ENCODE peak calls at places on chromosomes 6 and 20, in six cellular contexts. One of them, this sample, is unnamed.

GRCh38 chr6:104356197-104356596 is 503.5 kb downstream of the HACE1 start:
- DNase-seq in Peyer's patch: no peak
- DNase-seq in substantia nigra: no peak
- DNase-seq in M059J: no peak
- DNase-seq in Kasumi-1: no peak
- DNase-seq in LoVo: no peak
- DNase-seq in this sample: no peak

GRCh38 chr20:1309439-1309847 is 19.5 kb downstream of the SDCBP2 start:
- DNase-seq in Kasumi-1: no peak
- DNase-seq in Peyer's patch: peak; percentile 42
- DNase-seq in M059J: no peak
- DNase-seq in LoVo: no peak
- DNase-seq in substantia nigra: no peak
- DNase-seq in this sample: no peak

GRCh38 chr20:15100506-15101160 is 763.2 kb upstream of the FLRT3 start:
- DNase-seq in M059J: no peak
- DNase-seq in Kasumi-1: no peak
- DNase-seq in Peyer's patch: no peak
- DNase-seq in LoVo: no peak
- DNase-seq in substantia nigra: no peak
- DNase-seq in this sample: peak; percentile 4

GRCh38 chr20:45588800-45589199 is 9.7 kb upstream of the WFDC8 start:
- DNase-seq in LoVo: no peak
- DNase-seq in M059J: peak; percentile 21
- DNase-seq in substantia nigra: no peak
- DNase-seq in Peyer's patch: no peak
- DNase-seq in Kasumi-1: no peak
- DNase-seq in this sample: no peak

GRCh38 chr6:149233056-149233715 is 84.3 kb upstream of the TAB2 start:
- DNase-seq in substantia nigra: no peak
- DNase-seq in LoVo: peak; percentile 90
- DNase-seq in Kasumi-1: no peak
- DNase-seq in Peyer's patch: no peak
- DNase-seq in M059J: peak; percentile 100
- DNase-seq in this sample: peak; percentile 99

GRCh38 chr20:3115190-3116107 is 30.9 kb upstream of the AVP start:
- DNase-seq in substantia nigra: no peak
- DNase-seq in M059J: peak; percentile 59
- DNase-seq in Kasumi-1: peak; percentile 40
- DNase-seq in LoVo: peak; percentile 33
- DNase-seq in Peyer's patch: no peak
- DNase-seq in this sample: peak; percentile 72

GRCh38 chr20:22924036-22924737 is 110.9 kb upstream of the SSTR4 start:
- DNase-seq in Peyer's patch: no peak
- DNase-seq in M059J: peak; percentile 29
- DNase-seq in substantia nigra: no peak
- DNase-seq in Kasumi-1: no peak
- DNase-seq in LoVo: no peak
- DNase-seq in this sample: peak; percentile 11

GRCh38 chr6:81896561-81896960 is 144.1 kb upstream of the TENT5A start:
- DNase-seq in Kasumi-1: no peak
- DNase-seq in LoVo: no peak
- DNase-seq in M059J: peak; percentile 54
- DNase-seq in substantia nigra: no peak
- DNase-seq in Peyer's patch: no peak
- DNase-seq in this sample: no peak

GRCh38 chr6:165662671-165663282 is at the start of gene PDE10A:
- DNase-seq in Peyer's patch: no peak
- DNase-seq in Kasumi-1: no peak
- DNase-seq in M059J: no peak
- DNase-seq in LoVo: no peak
- DNase-seq in substantia nigra: no peak
- DNase-seq in this sample: peak; percentile 50

GRCh38 chr6:11140061-11140460 is 28.5 kb upstream of the ERVFRD-1 start:
- DNase-seq in substantia nigra: no peak
- DNase-seq in M059J: no peak
- DNase-seq in Kasumi-1: no peak
- DNase-seq in LoVo: no peak
- DNase-seq in Peyer's patch: no peak
- DNase-seq in this sample: no peak

GRCh38 chr20:4192378-4193048 is 177.2 kb upstream of the RNF24 start:
- DNase-seq in Kasumi-1: no peak
- DNase-seq in substantia nigra: no peak
- DNase-seq in LoVo: no peak
- DNase-seq in Peyer's patch: no peak
- DNase-seq in M059J: peak; percentile 65
- DNase-seq in this sample: peak; percentile 76

GRCh38 chr20:58907481-58908137 is 55.1 kb downstream of the GNAS start:
- DNase-seq in Peyer's patch: no peak
- DNase-seq in Kasumi-1: peak; percentile 99
- DNase-seq in substantia nigra: peak; percentile 14
- DNase-seq in M059J: peak; percentile 100
- DNase-seq in LoVo: peak; percentile 13
- DNase-seq in this sample: peak; percentile 80

GRCh38 chr6:166439366-166440091 is 56.8 kb upstream of the MPC1 start:
- DNase-seq in Kasumi-1: peak; percentile 69
- DNase-seq in LoVo: no peak
- DNase-seq in substantia nigra: no peak
- DNase-seq in M059J: no peak
- DNase-seq in Peyer's patch: no peak
- DNase-seq in this sample: no peak

GRCh38 chr20:4813839-4814695 is 92.4 kb downstream of the PRND start:
- DNase-seq in Kasumi-1: peak; percentile 82
- DNase-seq in Peyer's patch: no peak
- DNase-seq in LoVo: no peak
- DNase-seq in substantia nigra: no peak
- DNase-seq in M059J: peak; percentile 52
- DNase-seq in this sample: peak; percentile 31

GRCh38 chr6:139931746-139932145 is 557.3 kb upstream of the CITED2 start:
- DNase-seq in substantia nigra: no peak
- DNase-seq in M059J: no peak
- DNase-seq in Kasumi-1: no peak
- DNase-seq in LoVo: no peak
- DNase-seq in Peyer's patch: no peak
- DNase-seq in this sample: no peak

GRCh38 chr20:4322499-4322898 is 307.1 kb upstream of the RNF24 start:
- DNase-seq in M059J: no peak
- DNase-seq in Kasumi-1: no peak
- DNase-seq in Peyer's patch: no peak
- DNase-seq in LoVo: no peak
- DNase-seq in substantia nigra: no peak
- DNase-seq in this sample: no peak

GRCh38 chr6:141682391-141682790 is 450.3 kb upstream of the GJE1 start:
- DNase-seq in LoVo: no peak
- DNase-seq in M059J: no peak
- DNase-seq in Peyer's patch: no peak
- DNase-seq in substantia nigra: no peak
- DNase-seq in Kasumi-1: no peak
- DNase-seq in this sample: no peak

GRCh38 chr6:152993431-152993830 is 9.1 kb downstream of the MTRF1L start:
- DNase-seq in Peyer's patch: no peak
- DNase-seq in Kasumi-1: no peak
- DNase-seq in M059J: no peak
- DNase-seq in LoVo: no peak
- DNase-seq in substantia nigra: no peak
- DNase-seq in this sample: no peak

GRCh38 chr6:154876776-154877175 is 118.3 kb upstream of the TIAM2 start:
- DNase-seq in M059J: no peak
- DNase-seq in substantia nigra: no peak
- DNase-seq in Kasumi-1: no peak
- DNase-seq in Peyer's patch: no peak
- DNase-seq in LoVo: no peak
- DNase-seq in this sample: no peak

GRCh38 chr20:34570859-34571306 is 12.4 kb downstream of the MAP1LC3A start:
- DNase-seq in LoVo: no peak
- DNase-seq in Peyer's patch: no peak
- DNase-seq in substantia nigra: no peak
- DNase-seq in Kasumi-1: no peak
- DNase-seq in M059J: peak; percentile 93
- DNase-seq in this sample: peak; percentile 71

GRCh38 chr6:11378639-11379038 is 146.2 kb upstream of the NEDD9 start:
- DNase-seq in M059J: no peak
- DNase-seq in substantia nigra: no peak
- DNase-seq in LoVo: no peak
- DNase-seq in Kasumi-1: no peak
- DNase-seq in Peyer's patch: no peak
- DNase-seq in this sample: no peak

GRCh38 chr6:87742106-87742505 is 40.1 kb upstream of the AKIRIN2 start:
- DNase-seq in Kasumi-1: no peak
- DNase-seq in Peyer's patch: no peak
- DNase-seq in LoVo: no peak
- DNase-seq in M059J: peak; percentile 12
- DNase-seq in substantia nigra: no peak
- DNase-seq in this sample: peak; percentile 41

GRCh38 chr20:63100926-63101699 is 94.3 kb upstream of the BHLHE23 start:
- DNase-seq in substantia nigra: no peak
- DNase-seq in LoVo: no peak
- DNase-seq in Peyer's patch: peak; percentile 34
- DNase-seq in M059J: no peak
- DNase-seq in Kasumi-1: no peak
- DNase-seq in this sample: no peak

GRCh38 chr6:157484181-157484580 is 103.2 kb downstream of the ZDHHC14 start:
- DNase-seq in Peyer's patch: no peak
- DNase-seq in LoVo: no peak
- DNase-seq in M059J: no peak
- DNase-seq in Kasumi-1: no peak
- DNase-seq in substantia nigra: no peak
- DNase-seq in this sample: no peak

GRCh38 chr20:24811020-24811419 is 138.0 kb upstream of the CST7 start:
- DNase-seq in Peyer's patch: peak; percentile 21
- DNase-seq in LoVo: no peak
- DNase-seq in substantia nigra: no peak
- DNase-seq in M059J: no peak
- DNase-seq in Kasumi-1: no peak
- DNase-seq in this sample: no peak

GRCh38 chr6:111353914-111354464 is 129.0 kb downstream of the REV3L start:
- DNase-seq in Peyer's patch: no peak
- DNase-seq in M059J: no peak
- DNase-seq in Kasumi-1: no peak
- DNase-seq in LoVo: no peak
- DNase-seq in substantia nigra: no peak
- DNase-seq in this sample: no peak

This sample was measured in HT1080.